ENCODE peak calls at places on chromosome 11, in seven cellular contexts. K is neural progenitor cell, Z is cardiac fibroblast, T is brain microvascular endothelial cell, W is Caco-2, R is fibroblast of lung, J is WERI-Rb-1. E is an unnamed sample.

GRCh38 chr11:119729581-119730346 is 764 bp upstream of the NECTIN1 start:
- DNase-seq in K (peak), Z (peak), T (peak), W (no peak), R (peak), J (no peak), E (peak)

GRCh38 chr11:131796541-131796940 is 426.1 kb downstream of the NTM start:
- DNase-seq in K (no peak), Z (no peak), T (no peak), W (no peak), R (no peak), J (no peak), E (no peak)

GRCh38 chr11:128563942-128564641 is 23.3 kb downstream of the ETS1 start:
- DNase-seq in K (no peak), Z (no peak), T (no peak), W (no peak), R (no peak), J (no peak), E (no peak)

GRCh38 chr11:45771194-45771941 is 33.6 kb upstream of the SLC35C1 start:
- DNase-seq in K (peak), Z (peak), T (peak), W (peak), R (peak), J (peak), E (peak)

GRCh38 chr11:77580712-77581337 is 8.9 kb upstream of the AQP11 start:
- DNase-seq in K (peak), Z (peak), T (no peak), W (peak), R (no peak), J (no peak), E (no peak)

GRCh38 chr11:48880021-48880441 is 103.7 kb downstream of the TRIM51G start:
- DNase-seq in K (no peak), Z (no peak), T (no peak), W (peak), R (no peak), J (no peak), E (no peak)

GRCh38 chr11:76257040-76257730 is 50.9 kb upstream of the WNT11 start:
- DNase-seq in K (no peak), Z (no peak), T (no peak), W (peak), R (no peak), J (no peak), E (peak)

GRCh38 chr11:115919341-115920086 is 415.3 kb upstream of the CADM1 start:
- DNase-seq in K (no peak), Z (peak), T (no peak), W (no peak), R (peak), J (no peak), E (no peak)

GRCh38 chr11:97544401-97544800 is 1154.6 kb downstream of the JRKL start:
- DNase-seq in K (no peak), Z (peak), T (no peak), W (no peak), R (no peak), J (no peak), E (no peak)

GRCh38 chr11:45219411-45219810 is 66.7 kb downstream of the SYT13 start:
- DNase-seq in K (no peak), Z (no peak), T (no peak), W (no peak), R (no peak), J (no peak), E (no peak)

GRCh38 chr11:8531312-8531711 is 62.7 kb downstream of the STK33 start:
- DNase-seq in K (peak), Z (no peak), T (no peak), W (no peak), R (peak), J (peak), E (no peak)

GRCh38 chr11:45892856-45893255 is 7.4 kb downstream of the MAPK8IP1 start:
- DNase-seq in K (no peak), Z (no peak), T (no peak), W (no peak), R (no peak), J (no peak), E (no peak)

GRCh38 chr11:113806403-113806802 is 26.8 kb downstream of the CLDN25 start:
- DNase-seq in K (peak), Z (peak), T (peak), W (peak), R (peak), J (peak), E (peak)

GRCh38 chr11:56886465-56886864 is 102.2 kb upstream of the OR5AK2 start:
- DNase-seq in K (no peak), Z (no peak), T (no peak), W (no peak), R (no peak), J (no peak), E (no peak)

GRCh38 chr11:56885854-56886253 is 102.9 kb upstream of the OR5AK2 start:
- DNase-seq in K (no peak), Z (no peak), T (no peak), W (no peak), R (no peak), J (no peak), E (no peak)

GRCh38 chr11:56887940-56888339 is 100.8 kb upstream of the OR5AK2 start:
- DNase-seq in K (no peak), Z (no peak), T (no peak), W (no peak), R (no peak), J (no peak), E (no peak)

GRCh38 chr11:56889986-56890385 is 98.7 kb upstream of the OR5AK2 start:
- DNase-seq in K (no peak), Z (no peak), T (no peak), W (no peak), R (no peak), J (no peak), E (peak)

DNA sequence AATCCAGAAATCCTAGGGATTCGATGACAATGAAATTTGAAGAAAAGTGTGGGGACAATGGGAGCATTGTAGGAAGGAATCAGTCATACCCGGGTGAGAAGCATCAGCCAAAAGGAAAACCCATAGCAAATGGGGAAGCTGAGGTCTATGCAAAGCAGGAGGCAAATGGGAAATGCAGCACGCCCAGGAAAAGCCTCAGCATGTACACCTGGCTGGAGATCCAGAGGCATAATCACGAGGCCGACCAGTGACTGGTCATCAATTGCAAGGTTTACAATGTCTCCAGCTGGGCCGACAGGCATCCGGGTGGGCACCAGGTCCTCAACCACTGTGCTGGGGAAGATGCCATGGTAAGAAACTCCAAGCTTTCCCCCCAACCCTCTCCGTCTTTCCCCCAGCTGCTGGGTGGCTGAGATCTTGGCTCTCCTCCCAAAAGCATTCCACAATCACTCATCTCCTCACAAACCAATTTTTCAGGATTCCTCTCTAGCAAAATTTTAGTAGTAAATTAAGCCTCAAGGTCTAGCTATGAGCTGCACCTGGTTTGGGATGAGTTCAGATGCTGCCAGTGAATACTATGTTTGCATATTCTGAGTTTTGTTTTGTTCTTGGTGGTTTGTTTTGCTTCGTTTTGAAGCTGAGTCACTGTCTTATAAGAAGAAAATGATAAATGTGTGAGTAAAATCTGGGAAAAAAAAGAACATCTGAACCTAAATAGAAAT is 98.0 kb upstream of the OR5AK2 start:
- DNase-seq in K (no peak), Z (peak), T (no peak), W (no peak), R (no peak), J (no peak), E (peak)
- TF ChIP-seq CTCF in K (no peak), Z (no peak), T (no peak), W (no peak), R (no peak), J (no peak), E (no peak)

DNA sequence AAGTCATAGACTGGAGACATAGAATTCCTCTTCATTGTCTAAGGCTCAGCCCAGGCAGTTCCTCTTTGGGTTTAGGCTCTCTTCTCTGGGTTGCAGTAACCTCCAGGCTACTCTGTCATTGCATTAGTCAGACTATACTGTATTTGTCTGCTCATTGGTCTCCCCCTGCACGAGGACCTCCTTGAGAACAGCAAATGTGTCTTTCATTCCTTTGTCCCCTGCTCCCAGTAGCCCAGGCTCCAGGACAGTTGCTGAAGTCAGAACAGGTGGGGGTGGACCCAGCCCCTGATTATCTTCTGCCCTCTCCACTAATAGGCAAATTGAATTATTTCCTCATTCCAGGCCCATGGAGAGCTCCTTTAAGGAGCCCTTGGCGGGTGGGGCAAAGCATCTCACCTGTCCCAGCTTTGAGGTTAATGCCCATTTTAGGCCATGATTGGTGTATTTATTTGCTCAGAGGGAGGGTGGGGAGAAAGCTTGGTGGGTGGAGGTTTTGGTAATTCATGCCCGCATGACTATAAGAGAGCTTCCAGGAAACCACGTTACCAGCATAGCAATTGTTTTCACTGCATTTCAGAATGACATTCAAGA is 40.9 kb downstream of the NAV2 start:
- DNase-seq in K (no peak), Z (peak), T (peak), W (no peak), R (no peak), J (no peak), E (peak)
- TF ChIP-seq CTCF in K (no peak), Z (no peak), T (no peak), W (no peak), R (no peak), J (no peak), E (no peak)

GRCh38 chr11:72609451-72609850 is 64.8 kb downstream of the PDE2A start:
- DNase-seq in K (no peak), Z (no peak), T (no peak), W (no peak), R (no peak), J (no peak), E (no peak)

GRCh38 chr11:72607496-72607895 is 66.7 kb downstream of the PDE2A start:
- DNase-seq in K (no peak), Z (no peak), T (no peak), W (no peak), R (no peak), J (no peak), E (no peak)

GRCh38 chr11:72607101-72607468 is 67.1 kb downstream of the PDE2A start:
- DNase-seq in K (no peak), Z (no peak), T (no peak), W (no peak), R (no peak), J (no peak), E (no peak)

GRCh38 chr11:72606362-72607100 is 67.7 kb downstream of the PDE2A start:
- DNase-seq in K (no peak), Z (no peak), T (no peak), W (no peak), R (no peak), J (no peak), E (no peak)

DNA sequence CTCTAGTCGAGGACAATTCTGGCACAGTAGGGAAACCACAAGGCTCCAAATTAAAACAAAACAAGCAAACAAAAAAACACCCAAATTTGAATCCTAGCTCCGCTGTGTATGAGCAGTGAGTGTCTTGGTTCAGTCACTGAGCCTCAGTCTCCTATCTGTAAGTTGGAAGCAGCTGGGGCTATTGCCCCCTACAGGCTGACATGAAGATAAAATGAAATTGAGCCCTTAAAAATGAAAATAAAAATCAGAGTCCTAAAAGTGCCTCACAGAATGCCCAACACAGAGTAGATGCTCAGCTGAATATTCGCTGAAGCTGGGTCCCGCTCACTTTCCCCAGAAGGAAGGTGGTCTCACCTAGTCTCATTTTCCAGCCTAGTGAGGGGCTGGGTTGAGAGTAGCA is 65.2 kb downstream of the PDE2A start:
- DNase-seq in K (peak), Z (peak), T (no peak), W (no peak), R (peak), J (no peak), E (peak)
- TF ChIP-seq CTCF in K (peak), Z (peak), T (peak), W (peak), R (peak), J (peak), E (peak)

GRCh38 chr11:103659138-103659734 is 377.2 kb upstream of the DDI1 start:
- DNase-seq in K (peak), Z (peak), T (no peak), W (peak), R (no peak), J (peak), E (no peak)
- TF ChIP-seq CTCF in K (peak), Z (peak), T (peak), W (peak), R (no peak), J (peak), E (no peak)

GRCh38 chr11:7418061-7418460 is 67.2 kb upstream of the OLFML1 start:
- DNase-seq in K (no peak), Z (no peak), T (peak), W (no peak), R (no peak), J (no peak), E (peak)

GRCh38 chr11:7423946-7424345 is 61.4 kb upstream of the OLFML1 start:
- DNase-seq in K (no peak), Z (no peak), T (no peak), W (no peak), R (no peak), J (no peak), E (no peak)

GRCh38 chr11:7421136-7421535 is 64.2 kb upstream of the OLFML1 start:
- DNase-seq in K (no peak), Z (no peak), T (no peak), W (no peak), R (no peak), J (no peak), E (no peak)

GRCh38 chr11:7418916-7419315 is 66.4 kb upstream of the OLFML1 start:
- DNase-seq in K (no peak), Z (no peak), T (no peak), W (no peak), R (no peak), J (no peak), E (no peak)

DNA sequence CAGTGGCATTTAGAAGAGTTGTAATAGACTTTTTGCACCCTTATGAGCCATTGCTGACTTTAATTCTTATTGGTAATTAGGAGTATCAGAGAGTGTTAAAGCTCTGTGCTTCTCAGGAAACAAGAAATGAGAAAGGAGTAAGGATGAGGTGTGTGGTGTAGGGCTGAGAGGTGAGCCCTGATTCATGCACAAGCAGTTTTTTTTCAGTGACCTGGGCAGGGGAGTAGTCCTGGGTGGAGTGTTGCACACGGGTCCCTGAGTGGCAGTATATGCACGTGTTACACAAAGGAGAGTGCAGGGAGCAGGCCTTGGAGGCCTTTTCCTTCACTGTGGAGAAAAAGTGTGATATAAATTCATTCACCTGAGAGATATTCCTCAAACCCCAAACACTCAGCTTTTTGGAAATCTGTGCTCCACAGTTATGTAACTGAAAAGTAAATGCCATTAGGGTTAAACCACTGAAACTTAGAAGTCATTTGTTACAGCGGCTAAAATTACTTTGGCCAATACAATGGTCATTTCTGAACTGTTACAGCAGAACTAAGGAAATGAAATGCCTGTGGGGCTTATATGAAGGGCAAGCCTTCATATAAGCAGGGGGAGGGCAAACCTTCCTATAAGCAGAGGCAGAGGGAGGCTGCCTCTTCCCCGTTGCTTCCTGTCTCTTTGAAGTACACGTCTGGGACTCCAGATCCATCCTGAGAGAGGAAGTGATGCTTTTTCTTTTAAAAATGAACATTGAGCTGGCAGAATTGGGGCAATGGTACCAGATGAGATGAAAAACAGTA is 62.6 kb upstream of the OLFML1 start:
- DNase-seq in K (no peak), Z (no peak), T (no peak), W (no peak), R (no peak), J (no peak), E (no peak)
- TF ChIP-seq CTCF in K (no peak), Z (no peak), T (no peak), W (no peak), R (no peak), J (no peak), E (no peak)

GRCh38 chr11:94128746-94129504 is at the start of gene PANX1:
- DNase-seq in K (peak), Z (peak), T (peak), W (peak), R (peak), J (peak), E (peak)

GRCh38 chr11:94129505-94130335 is 1.1 kb downstream of the PANX1 start:
- DNase-seq in K (peak), Z (peak), T (no peak), W (no peak), R (peak), J (no peak), E (peak)

GRCh38 chr11:94125408-94126120 is 3.1 kb upstream of the PANX1 start:
- DNase-seq in K (no peak), Z (no peak), T (no peak), W (no peak), R (no peak), J (no peak), E (no peak)

GRCh38 chr11:94128171-94128745 is 383 bp upstream of the PANX1 start:
- DNase-seq in K (no peak), Z (no peak), T (no peak), W (no peak), R (no peak), J (no peak), E (peak)

DNA sequence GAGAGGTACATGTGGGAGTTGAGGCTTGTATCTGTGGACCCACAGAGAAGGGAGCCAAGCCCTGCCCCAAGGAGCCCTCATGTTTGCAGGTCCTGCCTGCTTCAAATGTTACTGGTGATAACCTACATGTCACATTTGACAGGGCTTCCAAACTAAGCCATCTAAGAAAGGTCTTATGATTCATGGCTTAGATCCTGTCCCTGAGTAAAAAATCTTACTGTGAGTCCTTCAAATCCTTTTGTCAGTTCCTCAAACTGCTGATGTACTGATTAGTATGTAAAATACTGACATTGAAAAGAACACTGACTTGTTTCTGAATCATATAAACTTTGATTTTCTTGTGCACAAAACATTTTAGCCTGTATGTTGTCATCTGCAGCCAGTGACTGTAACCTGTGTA is 1.0 kb upstream of the PANX1 start:
- DNase-seq in K (no peak), Z (no peak), T (no peak), W (no peak), R (no peak), J (no peak), E (no peak)
- TF ChIP-seq CTCF in K (no peak), Z (no peak), T (no peak), W (no peak), R (no peak), J (no peak), E (no peak)

E was measured in epithelial cell of esophagus.